ENCODE peak calls at places on chromosomes 16 and 17, in nine cellular contexts. N is fibroblast of lung; T is mesendoderm; S is Panc1; C is OCI-LY7; L is neural progenitor cell; I is CD4-positive, CD25-positive, alpha-beta regulatory T cell; Z is SJSA1; J is tibial nerve. P is an unnamed sample.

GRCh38 chr17:59785091-59785799 is 77.8 kb downstream of the VMP1 start:
- DNase-seq in N (no peak), T (no peak), S (no peak), C (no peak), L (no peak), I (no peak), Z (no peak), J (no peak), P (no peak)

GRCh38 chr16:77376358-77376757 is 58.5 kb downstream of the ADAMTS18 start:
- DNase-seq in N (no peak), T (peak; percentile 49), S (no peak), C (peak; percentile 10), L (no peak), I (no peak), Z (no peak), J (no peak), P (no peak)

GRCh38 chr17:74454197-74455024 is 12.0 kb upstream of the CD300A start:
- DNase-seq in N (peak; percentile 77), T (peak; percentile 91), S (no peak), C (peak; percentile 48), L (peak; percentile 38), I (peak; percentile 28), Z (peak; percentile 92), J (no peak), P (peak; percentile 61)

GRCh38 chr17:42559076-42559475 is 2.9 kb upstream of the COASY start:
- DNase-seq in N (no peak), T (no peak), S (no peak), C (no peak), L (no peak), I (no peak), Z (no peak), J (no peak), P (no peak)

GRCh38 chr16:67349172-67349571 is 22.6 kb downstream of the LRRC36 start:
- DNase-seq in N (peak; percentile 28), T (no peak), S (no peak), C (peak; percentile 67), L (no peak), I (peak; percentile 22), Z (no peak), J (no peak), P (peak; percentile 14)

GRCh38 chr16:47732122-47732805 is 271.1 kb downstream of the PHKB start:
- DNase-seq in N (peak; percentile 99), T (peak; percentile 81), S (peak; percentile 57), C (no peak), L (no peak), I (no peak), Z (no peak), J (no peak), P (no peak)

GRCh38 chr16:52191533-52192134 is 355.3 kb downstream of the TOX3 start:
- DNase-seq in N (peak; percentile 39), T (peak; percentile 72), S (peak; percentile 43), C (peak; percentile 54), L (peak; percentile 84), I (peak; percentile 30), Z (peak; percentile 53), J (peak; percentile 35), P (peak; percentile 22)

GRCh38 chr17:74971842-74972106 is 785 bp downstream of the HID1 start:
- DNase-seq in N (no peak), T (no peak), S (no peak), C (no peak), L (no peak), I (no peak), Z (no peak), J (no peak), P (no peak)

GRCh38 chr16:79185681-79186080 is 414.9 kb downstream of the MAF start:
- DNase-seq in N (no peak), T (no peak), S (no peak), C (no peak), L (no peak), I (no peak), Z (no peak), J (no peak), P (no peak)

GRCh38 chr17:44952946-44953475 is 5.4 kb upstream of the KIF18B start:
- DNase-seq in N (no peak), T (peak; percentile 49), S (no peak), C (no peak), L (peak; percentile 33), I (no peak), Z (no peak), J (no peak), P (no peak)

GRCh38 chr16:87312008-87312407 is 5.2 kb downstream of the C16orf95 start:
- DNase-seq in N (no peak), T (no peak), S (no peak), C (no peak), L (no peak), I (no peak), Z (no peak), J (no peak), P (no peak)

GRCh38 chr16:87311387-87311786 is 5.8 kb downstream of the C16orf95 start:
- DNase-seq in N (no peak), T (no peak), S (no peak), C (no peak), L (no peak), I (no peak), Z (no peak), J (no peak), P (no peak)

GRCh38 chr16:87310610-87311009 is 6.6 kb downstream of the C16orf95 start:
- DNase-seq in N (no peak), T (no peak), S (no peak), C (no peak), L (no peak), I (no peak), Z (no peak), J (no peak), P (no peak)

GRCh38 chr16:87308826-87309225 is 8.4 kb downstream of the C16orf95 start:
- DNase-seq in N (no peak), T (no peak), S (no peak), C (no peak), L (no peak), I (no peak), Z (no peak), J (no peak), P (no peak)

DNA sequence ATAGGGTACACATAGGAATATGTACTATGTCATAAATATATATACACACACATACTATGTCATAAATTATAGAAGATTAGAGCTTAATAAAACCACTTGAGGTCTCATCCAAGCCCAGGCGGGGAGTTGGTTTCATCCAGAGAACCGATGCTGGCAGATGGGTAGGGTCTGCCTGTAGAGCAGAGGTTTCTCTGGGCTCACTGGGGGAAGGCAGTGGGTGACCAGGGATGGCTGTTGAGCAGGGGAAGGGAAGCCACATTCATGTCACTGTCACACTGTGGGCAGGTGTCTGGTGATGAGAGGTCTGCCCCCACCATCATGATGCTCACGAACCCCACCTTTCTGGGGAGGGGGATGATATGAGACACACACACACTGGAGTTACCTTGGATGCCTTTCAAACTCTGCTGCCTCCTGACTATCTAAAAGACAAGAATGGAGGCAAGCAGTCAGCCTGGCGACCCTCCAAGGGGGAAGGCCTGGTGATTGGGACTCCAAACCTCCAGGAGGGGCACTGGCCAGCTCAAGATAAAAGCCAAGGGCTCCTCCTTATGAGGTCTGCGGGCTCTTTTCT is 7.2 kb downstream of the C16orf95 start:
- DNase-seq in N (no peak), T (no peak), S (no peak), C (no peak), L (no peak), I (no peak), Z (no peak), J (no peak), P (no peak)
- H3K4me3 ChIP-seq in N (no peak overlapping the region), T (no peak overlapping the region), S (no peak overlapping the region), C (no peak overlapping the region), L (no peak overlapping the region), I (no peak overlapping the region), Z (no peak overlapping the region), J (no peak overlapping the region), P (no peak overlapping the region)

GRCh38 chr16:56987692-56988091 is 1.7 kb upstream of the NLRC5 start:
- DNase-seq in N (no peak), T (no peak), S (no peak), C (no peak), L (no peak), I (no peak), Z (no peak), J (no peak), P (no peak)
- H3K4me1 ChIP-seq in N (peaks cover 20% of the 10 kb centered on the region), T (no peaks in the 10 kb centered on the region), S (peaks cover 3% of the 10 kb centered on the region), C (peaks cover 79% of the 10 kb centered on the region), L (peaks cover 6% of the 10 kb centered on the region), I (peaks cover 79% of the 10 kb centered on the region), Z (peaks cover 41% of the 10 kb centered on the region), J (peaks cover 12% of the 10 kb centered on the region), P (peaks cover 73% of the 10 kb centered on the region)

DNA sequence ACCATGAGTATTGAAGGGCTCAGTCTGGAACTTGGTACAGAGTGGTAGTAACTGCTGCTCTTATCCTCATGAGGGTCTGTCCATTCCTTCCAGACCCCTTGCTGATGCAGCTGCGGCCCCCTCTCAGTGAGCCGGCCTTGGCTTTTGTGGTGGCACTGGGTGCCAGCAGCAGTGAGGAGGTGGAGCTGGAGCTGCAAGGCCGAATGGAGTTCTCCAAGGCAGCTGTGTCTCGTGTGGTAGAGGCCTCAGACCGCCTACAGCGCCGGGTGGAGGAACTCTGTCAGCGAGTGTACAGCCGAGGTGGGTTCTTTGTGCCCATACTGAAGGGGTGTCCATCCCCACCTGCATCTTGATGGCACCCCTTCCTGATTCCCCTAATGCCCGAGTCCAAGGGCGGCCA is 2.0 kb downstream of the RNF40 start:
- DNase-seq in N (no peak), T (no peak), S (no peak), C (no peak), L (no peak), I (no peak), Z (no peak), J (no peak), P (no peak)
- H3K36me3 ChIP-seq in N (peaks cover 44% of the 10 kb centered on the region), T (peaks cover 19% of the 10 kb centered on the region), S (peaks cover 30% of the 10 kb centered on the region), C (peaks cover 79% of the 10 kb centered on the region), L (peaks cover 14% of the 10 kb centered on the region), I (peaks cover 54% of the 10 kb centered on the region), Z (peaks cover 82% of the 10 kb centered on the region), J (peaks cover 21% of the 10 kb centered on the region), P (peaks cover 61% of the 10 kb centered on the region)

GRCh38 chr17:56832446-56832845 is 1.3 kb downstream of the C17orf67 start:
- DNase-seq in N (no peak), T (peak; percentile 5), S (no peak), C (no peak), L (no peak), I (no peak), Z (no peak), J (no peak), P (no peak)

GRCh38 chr17:56834380-56835258 is 668 bp downstream of the DGKE start:
- DNase-seq in N (peak; percentile 27), T (peak; percentile 82), S (no peak), C (peak; percentile 69), L (peak; percentile 78), I (peak; percentile 76), Z (peak; percentile 49), J (no peak), P (peak; percentile 70)

GRCh38 chr17:56833023-56833811 is 503 bp downstream of the C17orf67 start:
- DNase-seq in N (peak; percentile 57), T (peak; percentile 56), S (no peak), C (peak; percentile 84), L (peak; percentile 90), I (peak; percentile 59), Z (peak; percentile 65), J (no peak), P (peak; percentile 64)

GRCh38 chr17:56833812-56834379 is at the start of the genes C17orf67 and DGKE:
- DNase-seq in N (peak; percentile 90), T (peak; percentile 96), S (peak; percentile 54), C (peak; percentile 93), L (peak; percentile 96), I (peak; percentile 98), Z (peak; percentile 99), J (peak; percentile 99), P (peak; percentile 99)

DNA sequence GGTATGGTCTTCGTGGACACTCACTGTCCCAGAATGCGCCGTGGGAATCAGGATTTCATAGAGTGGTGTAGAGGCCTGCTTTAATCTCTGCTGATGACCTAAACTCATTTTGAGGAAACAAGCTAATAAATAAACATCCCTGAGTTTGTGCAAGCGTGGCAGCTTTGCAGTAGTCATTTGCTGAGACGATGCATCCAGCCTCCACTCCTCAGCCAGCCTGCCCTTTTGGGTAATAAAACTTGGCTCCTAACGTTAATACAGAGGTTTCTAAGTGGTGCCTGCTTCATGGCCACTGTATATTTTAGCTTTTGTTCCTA is 1.3 kb downstream of the DGKE start:
- DNase-seq in N (no peak), T (no peak), S (no peak), C (no peak), L (no peak), I (no peak), Z (no peak), J (no peak), P (no peak)
- H3K4me3 ChIP-seq in N (peak overlapping the region; percentile 79), T (no peak overlapping the region), S (peak overlapping the region; percentile 79), C (peak overlapping the region; percentile 77), L (peak overlapping the region; percentile 72), I (peak overlapping the region; percentile 87), Z (no peak overlapping the region), J (peak overlapping the region; percentile 95), P (peak overlapping the region; percentile 88)

P was measured in CD4-positive, alpha-beta memory T cell.